ENCODE peak calls at places on chromosomes 12 and 14, in nine cellular contexts. U is prostate gland; T is adipocyte; B is cardiac muscle cell; X is aorta; A is CD8-positive, alpha-beta memory T cell; M is right lobe of liver; V is mesenchymal stem cell; H is uterus. J is an unnamed sample.

GRCh38 chr12:93003540-93004239 is 74.6 kb upstream of the EEA1 start:
- DNase-seq in U (no peak), T (no peak), B (no peak), X (no peak), A (no peak), M (no peak), V (peak; percentile 35), H (no peak), J (no peak)

GRCh38 chr14:81062816-81063215 is 107.4 kb downstream of the TSHR start:
- DNase-seq in U (no peak), T (no peak), B (peak; percentile 20), X (no peak), A (no peak), M (no peak), V (no peak), H (no peak), J (no peak)

GRCh38 chr14:58426819-58427288 is 477 bp downstream of the TIMM9 start:
- DNase-seq in U (peak; percentile 34), T (peak; percentile 77), B (peak; percentile 76), X (peak; percentile 73), A (no peak), M (peak; percentile 76), V (no peak), H (peak; percentile 43), J (peak; percentile 47)

GRCh38 chr14:102212356-102212755 is 72.7 kb downstream of the WDR20 start:
- DNase-seq in U (no peak), T (no peak), B (no peak), X (no peak), A (no peak), M (no peak), V (no peak), H (no peak), J (no peak)

GRCh38 chr14:87386453-87386980 is 606.5 kb downstream of the GALC start:
- DNase-seq in U (no peak), T (no peak), B (no peak), X (no peak), A (no peak), M (no peak), V (peak; percentile 19), H (no peak), J (no peak)

GRCh38 chr12:104877107-104877705 is 80.9 kb downstream of the SLC41A2 start:
- DNase-seq in U (peak; percentile 19), T (peak; percentile 83), B (peak; percentile 53), X (no peak), A (peak; percentile 39), M (no peak), V (peak; percentile 53), H (peak; percentile 47), J (peak; percentile 49)

GRCh38 chr12:27005495-27005894 is 8.7 kb downstream of the TM7SF3 start:
- DNase-seq in U (no peak), T (no peak), B (no peak), X (no peak), A (no peak), M (no peak), V (no peak), H (no peak), J (no peak)

GRCh38 chr12:112107728-112108447 is 695 bp downstream of the NAA25 start:
- DNase-seq in U (no peak), T (peak; percentile 58), B (peak; percentile 88), X (no peak), A (peak; percentile 14), M (no peak), V (peak; percentile 58), H (no peak), J (no peak)

GRCh38 chr14:81427348-81428058 is 27.4 kb upstream of the STON2 start:
- DNase-seq in U (no peak), T (no peak), B (peak; percentile 8), X (peak; percentile 62), A (no peak), M (no peak), V (no peak), H (no peak), J (no peak)

GRCh38 chr12:102992297-102992696 is 34.8 kb downstream of the ASCL1 start:
- DNase-seq in U (no peak), T (no peak), B (no peak), X (no peak), A (no peak), M (no peak), V (no peak), H (no peak), J (no peak)

GRCh38 chr12:54337280-54337842 is 12.4 kb downstream of the COPZ1 start:
- DNase-seq in U (no peak), T (no peak), B (peak; percentile 61), X (no peak), A (no peak), M (no peak), V (peak; percentile 32), H (no peak), J (no peak)

GRCh38 chr12:99352269-99352668 is 295.3 kb upstream of the GARIN6 start:
- DNase-seq in U (no peak), T (no peak), B (no peak), X (no peak), A (no peak), M (no peak), V (no peak), H (no peak), J (no peak)

GRCh38 chr12:4280351-4281163 is 7.0 kb downstream of the CCND2 start:
- DNase-seq in U (no peak), T (peak; percentile 13), B (no peak), X (no peak), A (no peak), M (no peak), V (no peak), H (peak; percentile 55), J (no peak)

GRCh38 chr12:19726592-19726991 is 287.3 kb downstream of the AEBP2 start:
- DNase-seq in U (no peak), T (no peak), B (no peak), X (no peak), A (no peak), M (no peak), V (no peak), H (no peak), J (no peak)

GRCh38 chr12:127482950-127483349 is 784.0 kb upstream of the TMEM132C start:
- DNase-seq in U (no peak), T (no peak), B (no peak), X (no peak), A (no peak), M (no peak), V (no peak), H (no peak), J (no peak)

GRCh38 chr14:92105845-92106094 is 612 bp downstream of the ATXN3 start:
- DNase-seq in U (peak; percentile 29), T (no peak), B (peak; percentile 37), X (peak; percentile 74), A (no peak), M (peak; percentile 62), V (no peak), H (peak; percentile 55), J (peak; percentile 33)

GRCh38 chr12:4784404-4785054 is 64.3 kb downstream of the GALNT8 start:
- DNase-seq in U (no peak), T (no peak), B (no peak), X (no peak), A (no peak), M (no peak), V (no peak), H (no peak), J (no peak)

GRCh38 chr14:32698831-32699230 is 239.8 kb upstream of the NPAS3 start:
- DNase-seq in U (no peak), T (peak; percentile 35), B (no peak), X (no peak), A (no peak), M (no peak), V (peak; percentile 52), H (no peak), J (no peak)

GRCh38 chr12:92503977-92504966 is 198.5 kb upstream of the PLEKHG7 start:
- DNase-seq in U (no peak), T (no peak), B (no peak), X (peak; percentile 74), A (no peak), M (peak; percentile 87), V (peak; percentile 5), H (peak; percentile 35), J (no peak)

GRCh38 chr12:90999946-91000345 is 4.8 kb downstream of the EPYC start:
- DNase-seq in U (no peak), T (peak; percentile 38), B (no peak), X (no peak), A (no peak), M (no peak), V (peak; percentile 47), H (no peak), J (peak; percentile 27)

DNA sequence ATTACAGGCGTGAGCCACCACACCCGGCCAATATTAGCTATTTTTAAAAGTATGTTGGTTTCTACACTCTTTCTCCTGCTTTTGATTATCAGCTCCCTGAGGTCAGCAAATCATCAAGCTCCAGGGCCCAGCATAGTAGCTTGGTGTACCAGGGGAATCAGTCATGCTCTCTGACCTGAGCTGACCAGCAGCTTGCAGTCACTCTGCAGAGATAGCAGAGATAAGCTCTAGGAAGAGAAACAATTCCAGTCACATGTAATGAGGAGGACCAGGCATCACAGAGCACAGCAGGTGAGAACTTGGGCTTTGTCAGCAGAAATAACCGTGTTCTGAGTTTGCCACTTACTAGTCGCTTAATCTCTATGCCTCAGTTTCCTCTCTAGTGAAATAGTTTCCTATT is 8.5 kb downstream of the PLEKHD1 start:
- DNase-seq in U (no peak), T (no peak), B (no peak), X (no peak), A (no peak), M (peak; percentile 5), V (no peak), H (no peak), J (no peak)
- H3K27me3 ChIP-seq in U (no peaks in the 10 kb centered on the region), T (peaks cover 41% of the 10 kb centered on the region), B (peaks cover 19% of the 10 kb centered on the region), X (no peaks in the 10 kb centered on the region), A (no peaks in the 10 kb centered on the region), M (no peaks in the 10 kb centered on the region), V (peaks cover 65% of the 10 kb centered on the region), H (no peaks in the 10 kb centered on the region), J (peaks cover 8% of the 10 kb centered on the region)

GRCh38 chr12:57479043-57479375 is 657 bp downstream of the ARHGAP9 start:
- DNase-seq in U (no peak), T (no peak), B (no peak), X (no peak), A (no peak), M (no peak), V (no peak), H (no peak), J (no peak)
- H3K4me3 ChIP-seq in U (no peak overlapping the region), T (no peak overlapping the region), B (no peak overlapping the region), X (no peak overlapping the region), A (peak overlapping the region; percentile 71), M (no peak overlapping the region), V (no peak overlapping the region), H (no peak overlapping the region), J (no peak overlapping the region)

DNA sequence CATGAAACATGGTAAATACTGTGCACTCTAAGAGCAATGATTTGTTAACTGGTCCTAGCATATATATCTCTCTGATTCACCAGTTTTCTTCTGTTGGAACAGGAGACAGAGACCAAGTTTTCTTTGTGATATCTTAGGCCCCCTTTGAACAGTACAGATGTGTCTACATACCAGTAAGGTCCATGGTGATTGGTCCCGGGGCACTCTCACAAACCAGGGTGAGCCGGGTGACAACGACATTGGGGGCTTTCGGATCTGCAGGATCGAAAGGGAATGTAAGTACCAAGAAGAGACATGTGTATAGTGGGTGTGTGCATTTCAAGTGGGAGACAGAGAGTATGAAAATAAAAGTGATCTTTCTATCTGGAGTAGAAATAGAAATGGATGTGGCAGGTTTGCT is 11.3 kb upstream of the ERP27 start:
- DNase-seq in U (no peak), T (no peak), B (no peak), X (no peak), A (peak; percentile 23), M (no peak), V (no peak), H (no peak), J (no peak)
- H3K36me3 ChIP-seq in U (no peaks in the 10 kb centered on the region), T (no peaks in the 10 kb centered on the region), B (no peaks in the 10 kb centered on the region), X (peaks cover under 1% of the 10 kb centered on the region), A (peaks cover 57% of the 10 kb centered on the region), M (no peaks in the 10 kb centered on the region), V (no peaks in the 10 kb centered on the region), H (no peaks in the 10 kb centered on the region), J (peaks cover 14% of the 10 kb centered on the region)

GRCh38 chr14:73232984-73233383 is 4.3 kb upstream of the PAPLN start:
- DNase-seq in U (no peak), T (no peak), B (no peak), X (no peak), A (no peak), M (no peak), V (no peak), H (peak; percentile 42), J (no peak)
- H3K27me3 ChIP-seq in U (no peaks in the 10 kb centered on the region), T (peaks cover 24% of the 10 kb centered on the region), B (peaks cover 36% of the 10 kb centered on the region), X (no peaks in the 10 kb centered on the region), A (peaks cover 32% of the 10 kb centered on the region), M (no peaks in the 10 kb centered on the region), V (peaks cover 30% of the 10 kb centered on the region), H (no peaks in the 10 kb centered on the region), J (peaks cover 13% of the 10 kb centered on the region)

J was measured in brain microvascular endothelial cell.